ENCODE peak calls at places on chromosome 13, in seven cellular contexts. A is SHP77 treated with DMSO at 0.1 percent for 48 hours, W is T-helper 2 cell, Z is dermis blood vessel endothelial cell, C is hepatocyte, O is WERI-Rb-1, Y is heart left ventricle. M is an unnamed sample.

GRCh38 chr13:42883771-42884170 is 102.4 kb downstream of the FAM216B start:
- DNase-seq in A (no peak), W (no peak), Z (peak; percentile 52), C (peak; percentile 44), O (peak; percentile 20), Y (no peak), M (no peak)

GRCh38 chr13:90414691-90415596 is 932.5 kb upstream of the MIR17HG start:
- DNase-seq in A (peak; percentile 41), W (no peak), Z (peak; percentile 27), C (no peak), O (no peak), Y (no peak), M (no peak)

GRCh38 chr13:112467236-112467635 is 91.1 kb downstream of the SPACA7 start:
- DNase-seq in A (no peak), W (no peak), Z (no peak), C (no peak), O (no peak), Y (no peak), M (no peak)

GRCh38 chr13:40559915-40560314 is 106.5 kb downstream of the FOXO1 start:
- DNase-seq in A (no peak), W (no peak), Z (no peak), C (no peak), O (no peak), Y (no peak), M (no peak)

GRCh38 chr13:50323440-50324070 is 308.3 kb downstream of the KCNRG start:
- DNase-seq in A (no peak), W (no peak), Z (peak; percentile 19), C (no peak), O (no peak), Y (no peak), M (no peak)

GRCh38 chr13:42394361-42395065 is 122.6 kb downstream of the AKAP11 start:
- DNase-seq in A (no peak), W (no peak), Z (peak; percentile 5), C (no peak), O (no peak), Y (no peak), M (no peak)

GRCh38 chr13:103695320-103695719 is 629.1 kb upstream of the SLC10A2 start:
- DNase-seq in A (no peak), W (no peak), Z (no peak), C (no peak), O (no peak), Y (no peak), M (no peak)

GRCh38 chr13:39675904-39676303 is 20.4 kb downstream of the COG6 start:
- DNase-seq in A (no peak), W (no peak), Z (no peak), C (no peak), O (no peak), Y (no peak), M (no peak)

GRCh38 chr13:39892731-39893293 is 237.3 kb downstream of the COG6 start:
- DNase-seq in A (no peak), W (no peak), Z (peak; percentile 92), C (no peak), O (no peak), Y (peak; percentile 46), M (no peak)

GRCh38 chr13:93547886-93548285 is 321.3 kb downstream of the GPC6 start:
- DNase-seq in A (no peak), W (no peak), Z (no peak), C (no peak), O (no peak), Y (no peak), M (no peak)

GRCh38 chr13:29182216-29182615 is 362.1 kb downstream of the MTUS2 start:
- DNase-seq in A (no peak), W (no peak), Z (no peak), C (no peak), O (no peak), Y (no peak), M (no peak)

GRCh38 chr13:113397606-113398425 is 33.9 kb upstream of the GRTP1 start:
- DNase-seq in A (no peak), W (no peak), Z (no peak), C (no peak), O (no peak), Y (peak; percentile 51), M (no peak)

GRCh38 chr13:29523199-29523931 is 72.1 kb downstream of the SLC7A1 start:
- DNase-seq in A (no peak), W (no peak), Z (peak; percentile 70), C (no peak), O (no peak), Y (peak; percentile 73), M (no peak)

GRCh38 chr13:51929699-51930098 is 67.9 kb downstream of the CCDC70 start:
- DNase-seq in A (no peak), W (no peak), Z (no peak), C (no peak), O (no peak), Y (no peak), M (no peak)

GRCh38 chr13:25503856-25504255 is 132.1 kb downstream of the ATP8A2 start:
- DNase-seq in A (no peak), W (no peak), Z (no peak), C (no peak), O (no peak), Y (no peak), M (no peak)

GRCh38 chr13:73171242-73171641 is 112.4 kb downstream of the KLF5 start:
- DNase-seq in A (no peak), W (no peak), Z (no peak), C (peak; percentile 66), O (no peak), Y (no peak), M (no peak)

GRCh38 chr13:52707375-52707774 is 32.2 kb downstream of the CNMD start:
- DNase-seq in A (peak; percentile 24), W (no peak), Z (no peak), C (no peak), O (no peak), Y (no peak), M (no peak)

GRCh38 chr13:27374126-27374613 is 50.2 kb upstream of the GTF3A start:
- DNase-seq in A (peak; percentile 82), W (no peak), Z (no peak), C (no peak), O (no peak), Y (no peak), M (no peak)

GRCh38 chr13:29589967-29590366 is 5.5 kb downstream of the SLC7A1 start:
- DNase-seq in A (no peak), W (no peak), Z (no peak), C (no peak), O (no peak), Y (no peak), M (no peak)

M was measured in T-helper 1 cell.